ENCODE peak calls at places on chromosomes 13 and 19, in eight cellular contexts. O is stimulated activated CD8-positive, alpha-beta memory T cell treated with anti-CD3 and anti-CD28 coated beads, Interleukin-2, amount 100 ng/mL, for 48 hours; Y is putamen; U is aorta; S is cardiac muscle cell; Q is upper lobe of right lung; B is neural progenitor cell; W is BJ. C is an unnamed sample.

GRCh38 chr19:10430505-10431253 is 10.3 kb downstream of the PDE4A start:
- DNase-seq in W (no peak), O (no peak), S (peak; percentile 70), Q (peak; percentile 88), B (peak; percentile 44), U (peak; percentile 86), Y (no peak), C (peak; percentile 45)

GRCh38 chr13:32203736-32204135 is 111.4 kb downstream of the ZAR1L start:
- DNase-seq in S (no peak), U (no peak), Q (no peak), W (no peak), O (no peak), Y (no peak), B (no peak), C (no peak)

GRCh38 chr19:10543420-10544241 is at the start of gene ATG4D:
- DNase-seq in B (peak; percentile 93), Y (peak; percentile 73), S (peak; percentile 78), O (peak; percentile 72), Q (peak; percentile 96), U (peak; percentile 92), W (no peak), C (peak; percentile 86)

GRCh38 chr13:51913421-51914136 is 51.8 kb downstream of the CCDC70 start:
- DNase-seq in Y (no peak), B (peak; percentile 60), U (no peak), Q (no peak), W (no peak), O (no peak), S (no peak), C (no peak)

GRCh38 chr19:21362291-21362690 is 3.5 kb downstream of the ZNF738 start:
- DNase-seq in U (no peak), Y (no peak), O (no peak), B (no peak), S (no peak), W (no peak), Q (no peak), C (no peak)

GRCh38 chr13:79155883-79156282 is 250.2 kb downstream of the RBM26 start:
- DNase-seq in Q (no peak), O (no peak), W (no peak), S (no peak), Y (no peak), B (no peak), U (no peak), C (no peak)

GRCh38 chr13:98291658-98292057 is 114.6 kb upstream of the RNF113B start:
- DNase-seq in O (no peak), U (no peak), S (no peak), Y (peak; percentile 38), W (no peak), Q (no peak), B (no peak), C (no peak)

GRCh38 chr13:41137241-41137640 is 4.6 kb upstream of the KBTBD6 start:
- DNase-seq in Y (no peak), U (no peak), W (no peak), B (no peak), Q (no peak), O (no peak), S (no peak), C (no peak)

GRCh38 chr13:21663197-21663596 is 7.7 kb upstream of the FGF9 start:
- DNase-seq in Q (no peak), U (no peak), Y (no peak), O (no peak), B (no peak), W (no peak), S (no peak), C (no peak)

GRCh38 chr13:107271226-107271625 is 703.3 kb upstream of the ARGLU1 start:
- DNase-seq in S (peak; percentile 79), B (peak; percentile 76), O (no peak), U (no peak), Y (no peak), Q (no peak), W (no peak), C (no peak)

GRCh38 chr19:23415561-23416191 is 20.4 kb upstream of the ZNF91 start:
- DNase-seq in Q (peak; percentile 69), O (no peak), U (no peak), S (peak; percentile 12), B (peak; percentile 94), Y (no peak), W (no peak), C (no peak)

GRCh38 chr13:57017357-57017756 is 123.4 kb upstream of the PRR20A start:
- DNase-seq in O (no peak), Y (no peak), Q (no peak), U (no peak), B (no peak), W (no peak), S (no peak), C (no peak)

GRCh38 chr19:460877-461609 is at the start of gene SHC2:
- DNase-seq in Y (no peak), B (peak; percentile 70), W (no peak), U (peak; percentile 79), Q (no peak), O (no peak), S (no peak), C (no peak)

GRCh38 chr19:45498411-45499195 is at the start of gene PPM1N:
- DNase-seq in W (no peak), B (peak; percentile 84), Y (no peak), Q (peak; percentile 72), S (peak; percentile 34), O (no peak), U (no peak), C (no peak)

GRCh38 chr19:34154401-34154800 is 17.9 kb upstream of the LSM14A start:
- DNase-seq in B (no peak), O (no peak), S (no peak), Y (no peak), W (no peak), U (no peak), Q (no peak), C (no peak)

GRCh38 chr19:45164577-45165335 is 4.0 kb upstream of the NKPD1 start:
- DNase-seq in S (peak; percentile 89), Q (peak; percentile 89), Y (no peak), U (no peak), W (no peak), B (peak; percentile 33), O (peak; percentile 47), C (peak; percentile 96)

GRCh38 chr13:76036176-76036575 is 400.0 kb downstream of the LMO7 start:
- DNase-seq in B (no peak), U (no peak), S (peak; percentile 11), Y (no peak), Q (no peak), O (no peak), W (no peak), C (no peak)

GRCh38 chr13:40682449-40683240 is 16.2 kb upstream of the FOXO1 start:
- DNase-seq in U (no peak), S (peak; percentile 51), B (peak; percentile 73), W (no peak), Q (no peak), Y (no peak), O (no peak), C (no peak)

GRCh38 chr19:19670070-19670551 is 1.5 kb downstream of the ZNF101 start:
- DNase-seq in O (no peak), W (no peak), B (peak; percentile 66), U (peak; percentile 46), S (no peak), Y (no peak), Q (no peak), C (no peak)

GRCh38 chr13:22915442-22916082 is 265.2 kb upstream of the SGCG start:
- DNase-seq in Q (peak; percentile 81), U (peak; percentile 83), B (peak; percentile 84), S (peak; percentile 71), O (no peak), W (no peak), Y (peak; percentile 44), C (no peak)

GRCh38 chr19:38559428-38560401 is 58.0 kb downstream of the MAP4K1 start:
- DNase-seq in S (no peak), B (no peak), O (no peak), Q (no peak), U (no peak), Y (no peak), W (no peak), C (no peak)